ENCODE peak calls at places on chromosomes 4 and X, in seven cellular contexts. Z, T, P, S, J, O and F are unnamed samples.

GRCh38 chr4:7872264-7872771 is 67.3 kb downstream of the AFAP1 start:
- DNase-seq in S (no peak), P (no peak), O (peak; percentile 91), Z (no peak), J (peak; percentile 55), T (peak; percentile 85), F (no peak)

GRCh38 chr4:151931563-151931962 is 170.8 kb upstream of the GATB start:
- DNase-seq in O (no peak), T (no peak), J (no peak), P (no peak), S (no peak), Z (peak; percentile 21), F (no peak)

GRCh38 chr4:112840619-112841018 is 203.7 kb downstream of the LARP7 start:
- DNase-seq in O (no peak), J (no peak), P (no peak), T (no peak), Z (no peak), S (no peak), F (no peak)

GRCh38 chrX:15769300-15769954 is 20.9 kb upstream of the ZRSR2 start:
- DNase-seq in Z (no peak), P (no peak), J (no peak), O (no peak), T (no peak), S (no peak), F (no peak)

GRCh38 chr4:88705805-88706518 is 8.3 kb upstream of the NAP1L5 start:
- DNase-seq in T (no peak), P (no peak), S (no peak), J (no peak), Z (no peak), O (no peak), F (no peak)

GRCh38 chr4:40719008-40719623 is 30.6 kb upstream of the NSUN7 start:
- DNase-seq in T (no peak), Z (no peak), O (peak; percentile 37), J (no peak), P (peak; percentile 63), S (no peak), F (no peak)

GRCh38 chr4:7546809-7547367 is 112.2 kb upstream of the PSAPL1 start:
- DNase-seq in J (no peak), O (no peak), T (no peak), Z (no peak), S (no peak), P (peak; percentile 65), F (no peak)

GRCh38 chrX:38799995-38800394 is 1.3 kb upstream of the MID1IP1 start:
- DNase-seq in Z (no peak), P (no peak), O (no peak), S (no peak), J (no peak), T (peak; percentile 2), F (no peak)

GRCh38 chr4:88008133-88008621 is 742 bp downstream of the PKD2 start:
- DNase-seq in Z (peak; percentile 51), S (no peak), T (no peak), J (no peak), O (no peak), P (peak; percentile 52), F (no peak)

GRCh38 chr4:158810487-158811215 is 41.8 kb downstream of the FNIP2 start:
- DNase-seq in S (no peak), J (peak; percentile 53), O (peak; percentile 97), P (peak; percentile 74), T (peak; percentile 55), Z (no peak), F (no peak)

GRCh38 chrX:133685806-133686205 is 270.5 kb upstream of the GPC4 start:
- DNase-seq in O (no peak), S (no peak), P (no peak), T (no peak), J (no peak), Z (peak; percentile 74), F (no peak)

GRCh38 chrX:155313766-155314165 is 20.6 kb downstream of the CLIC2 start:
- DNase-seq in Z (no peak), J (no peak), P (peak; percentile 7), O (no peak), S (no peak), T (no peak), F (no peak)

GRCh38 chrX:40508560-40508959 is 72.2 kb upstream of the ATP6AP2 start:
- DNase-seq in P (no peak), T (no peak), S (no peak), J (no peak), O (no peak), Z (no peak), F (no peak)

GRCh38 chr4:33658971-33659370 is 2585.3 kb downstream of the ARAP2 start:
- DNase-seq in Z (no peak), P (no peak), S (no peak), T (no peak), J (no peak), O (no peak), F (no peak)

GRCh38 chr4:155530290-155530689 is 136.4 kb upstream of the GUCY1A1 start:
- DNase-seq in O (no peak), J (no peak), T (no peak), P (no peak), S (no peak), Z (no peak), F (no peak)

DNA sequence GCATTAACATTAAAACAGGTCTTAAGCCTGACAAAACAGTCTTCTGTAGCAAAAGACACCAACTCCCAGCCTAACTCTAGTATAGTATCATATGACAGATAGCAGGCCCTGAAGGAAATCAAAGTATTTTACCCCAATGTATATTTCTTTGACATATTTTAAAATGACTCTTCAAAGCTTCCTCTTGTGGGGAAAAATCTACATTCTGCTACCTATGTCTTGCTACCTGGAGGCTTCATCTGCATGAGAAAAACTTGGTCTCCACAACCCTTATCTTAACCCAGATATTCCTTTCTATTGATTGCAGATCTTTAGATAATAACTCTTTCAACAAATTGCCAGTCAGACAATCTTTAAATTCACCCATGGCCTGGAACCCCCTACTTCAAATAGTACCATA is 1620.4 kb downstream of the PCDH7 start:
- DNase-seq in P (no peak), O (no peak), T (no peak), Z (no peak), J (no peak), S (no peak), F (no peak)
- TF ChIP-seq CTCF in P (no peak), O (no peak), T (no peak), Z (no peak), J (no peak), S (no peak), F (no peak)

DNA sequence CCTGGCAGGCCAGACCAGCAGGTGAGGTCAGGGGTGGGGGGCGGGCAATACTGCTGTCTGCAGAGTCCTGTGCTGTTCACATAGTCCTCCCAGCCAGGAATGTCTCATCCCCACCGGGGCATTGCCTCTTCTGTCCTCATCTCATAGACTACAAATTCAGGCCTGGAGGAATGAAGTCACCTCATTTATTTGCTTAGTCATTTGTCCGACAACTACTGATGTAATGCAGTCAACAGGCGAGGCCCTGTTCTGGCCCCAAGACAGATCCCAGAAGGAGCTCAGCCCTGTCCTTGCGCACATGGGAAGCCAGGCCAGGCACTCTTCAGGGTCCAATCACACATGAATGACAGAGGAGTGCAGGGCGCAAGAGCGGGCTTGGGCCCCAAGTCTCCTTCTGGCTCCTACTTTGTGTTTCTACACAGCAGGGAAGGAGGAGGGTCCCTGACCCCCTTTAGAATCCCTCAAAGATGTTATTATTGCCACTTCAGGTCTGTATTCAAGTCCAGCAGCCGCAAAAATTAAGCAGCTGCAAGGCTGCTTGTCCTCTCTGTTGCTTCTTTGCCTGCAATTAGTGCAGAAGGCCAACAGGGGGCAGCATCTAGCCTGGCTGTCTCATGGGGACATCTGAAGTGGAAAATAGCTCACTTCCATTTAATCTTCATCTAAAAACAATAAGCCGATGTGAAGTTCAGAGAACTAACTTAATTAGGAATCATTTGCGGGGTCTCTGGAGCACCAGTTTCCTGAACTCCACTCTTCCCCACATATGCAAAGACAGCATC is 15.2 kb upstream of the HMX1 start:
- DNase-seq in Z (no peak), O (no peak), J (no peak), S (no peak), P (no peak), T (no peak), F (no peak)
- TF ChIP-seq CTCF in Z (peak; percentile 55), O (no peak), J (peak; percentile 6), S (peak; percentile 32), P (no peak), T (no peak), F (peak; percentile 19)

DNA sequence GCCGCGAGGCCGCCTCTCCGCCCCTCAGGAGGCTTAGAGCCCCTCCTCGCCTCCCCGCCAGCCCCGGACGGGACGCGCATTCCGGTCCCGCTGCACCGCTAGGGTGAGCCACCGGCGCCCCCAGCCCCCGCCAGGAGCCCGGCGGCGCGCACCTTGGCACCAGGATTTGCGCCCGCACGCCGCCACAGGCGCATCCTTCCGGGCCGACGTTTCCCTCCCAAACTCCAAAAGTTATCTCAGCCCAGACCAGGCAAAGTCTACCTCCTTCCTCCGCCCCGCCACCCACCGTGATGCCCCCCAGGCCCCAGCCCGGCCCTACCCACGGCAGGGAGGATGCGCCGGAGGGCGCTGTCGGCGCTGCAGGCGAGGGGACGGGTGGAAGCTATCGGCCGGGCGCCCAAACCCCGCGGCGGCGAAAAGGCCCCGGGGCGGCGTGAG is 538 bp downstream of the SCML2 start:
- DNase-seq in O (no peak), P (no peak), S (no peak), J (no peak), Z (no peak), T (no peak), F (no peak)
- TF ChIP-seq CTCF in O (peak; percentile 9), P (peak; percentile 23), S (no peak), J (no peak), Z (no peak), T (no peak), F (no peak)

DNA sequence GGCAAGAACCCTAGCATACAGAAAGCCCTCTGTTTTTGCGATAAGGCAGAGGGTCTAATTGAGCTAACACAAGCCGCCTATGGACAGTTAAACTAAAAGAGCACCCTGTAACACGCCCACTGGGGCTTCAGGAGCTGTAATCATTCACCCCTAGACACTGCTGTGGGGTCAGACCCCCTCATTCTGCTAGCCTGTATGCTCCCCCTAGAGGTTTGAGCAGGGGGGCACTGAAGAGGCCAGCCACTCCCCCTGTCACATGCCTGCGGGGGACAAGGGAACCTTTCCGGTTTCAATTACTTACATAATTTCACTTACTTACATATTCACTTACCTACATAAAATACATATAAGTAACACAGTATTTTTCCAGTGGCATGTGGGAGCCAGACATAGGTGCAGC is 469.5 kb upstream of the FAM241A start:
- DNase-seq in T (no peak), S (no peak), Z (no peak), O (no peak), J (no peak), P (no peak), F (no peak)
- TF ChIP-seq CTCF in T (no peak), S (no peak), Z (no peak), O (no peak), J (no peak), P (no peak), F (no peak)

DNA sequence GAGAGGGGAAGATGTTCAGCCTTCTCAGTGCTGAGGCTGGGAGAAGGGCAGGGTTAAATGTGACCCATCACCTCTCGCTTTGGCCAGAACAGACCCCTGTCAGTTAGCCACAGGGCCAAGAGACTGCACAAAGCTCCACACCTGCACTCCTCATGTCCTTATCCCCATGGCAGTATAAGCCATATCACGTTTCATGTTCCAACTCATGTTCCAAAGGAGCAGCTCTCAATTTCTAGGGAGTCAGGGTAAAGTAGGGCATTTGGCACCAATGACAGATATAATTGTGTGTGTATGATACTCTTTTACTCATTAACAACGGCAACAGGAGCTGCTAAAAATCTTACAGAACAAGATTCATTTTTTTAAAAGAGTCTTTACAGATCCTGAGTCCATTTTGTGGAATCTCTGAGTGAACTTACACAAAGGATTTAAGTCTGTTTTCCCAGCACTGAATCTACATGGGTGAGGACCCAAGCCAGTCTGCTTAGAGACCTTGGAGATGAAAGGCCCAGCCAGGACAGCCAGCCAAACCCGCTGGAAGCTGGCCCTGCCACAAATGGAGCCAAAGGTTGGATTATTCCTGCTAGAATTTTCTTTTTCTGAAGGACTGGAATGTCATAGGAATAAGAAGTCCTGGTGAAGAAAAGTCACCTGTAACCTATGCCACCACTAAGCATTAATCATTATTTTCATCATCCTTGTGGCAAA is 129.1 kb upstream of the SMAD1 start:
- DNase-seq in Z (no peak), P (no peak), T (peak; percentile 8), O (peak; percentile 45), S (no peak), J (no peak), F (no peak)
- TF ChIP-seq CTCF in Z (no peak), P (no peak), T (no peak), O (no peak), S (no peak), J (no peak), F (no peak)